ENCODE peak calls at places on chromosome 22, in nine cellular contexts. E, R, Z, L, F, G, A, V and C are unnamed samples.

GRCh38 chr22:45731041-45731797 is 59.6 kb downstream of the ATXN10 start:
- DNase-seq in Z (no peak), E (peak), R (no peak), F (no peak), L (no peak), A (no peak), V (no peak), G (no peak), C (peak)

GRCh38 chr22:35739076-35739475 is 21.4 kb downstream of the APOL5 start:
- DNase-seq in E (no peak), R (no peak), G (no peak), V (no peak), A (no peak), F (no peak), Z (no peak), L (no peak), C (no peak)

GRCh38 chr22:19525116-19525660 is 978 bp upstream of the CLDN5 start:
- DNase-seq in G (no peak), Z (no peak), A (peak), R (no peak), V (no peak), F (no peak), L (no peak), E (no peak), C (no peak)

GRCh38 chr22:37930270-37930951 is 23.0 kb downstream of the C22orf23 start:
- DNase-seq in F (no peak), V (peak), Z (peak), R (no peak), E (no peak), A (no peak), G (no peak), L (no peak), C (no peak)

GRCh38 chr22:31230871-31231621 is 18.9 kb downstream of the LIMK2 start:
- DNase-seq in Z (peak), L (peak), A (no peak), F (peak), R (no peak), V (peak), G (peak), E (no peak), C (peak)

GRCh38 chr22:37632174-37633081 is 7.0 kb upstream of the SH3BP1 start:
- DNase-seq in L (no peak), F (no peak), A (no peak), R (no peak), G (peak), Z (no peak), E (no peak), V (no peak), C (no peak)

GRCh38 chr22:32245042-32245441 is 10.1 kb downstream of the SLC5A4 start:
- DNase-seq in L (no peak), V (no peak), F (no peak), A (no peak), R (no peak), Z (no peak), E (no peak), G (no peak), C (no peak)

GRCh38 chr22:23684051-23684450 is 6.8 kb upstream of the RGL4 start:
- DNase-seq in V (no peak), L (no peak), Z (no peak), R (no peak), E (no peak), G (no peak), F (no peak), A (peak), C (no peak)

GRCh38 chr22:33325232-33326004 is 267.2 kb upstream of the SYN3 start:
- DNase-seq in R (no peak), A (no peak), E (no peak), V (no peak), G (peak), Z (no peak), F (no peak), L (no peak), C (no peak)

GRCh38 chr22:24176040-24176439 is 5.2 kb upstream of the SUSD2 start:
- DNase-seq in A (no peak), G (no peak), R (no peak), F (no peak), E (no peak), V (no peak), Z (no peak), L (no peak), C (no peak)

GRCh38 chr22:48242461-48242864 is 1480.0 kb downstream of the TBC1D22A start:
- DNase-seq in V (no peak), A (no peak), E (no peak), Z (no peak), L (no peak), G (no peak), R (no peak), F (no peak), C (no peak)

GRCh38 chr22:21643533-21644357 is 1.6 kb downstream of the SDF2L1 start:
- DNase-seq in Z (no peak), G (no peak), V (no peak), E (no peak), L (no peak), F (no peak), R (no peak), A (no peak), C (no peak)

GRCh38 chr22:43346521-43346929 is 3.4 kb upstream of the SCUBE1 start:
- DNase-seq in L (no peak), V (no peak), F (peak), A (peak), Z (peak), G (peak), R (peak), E (peak), C (peak)

GRCh38 chr22:48554893-48555552 is 1272.7 kb downstream of the BRD1 start:
- DNase-seq in E (no peak), G (no peak), R (no peak), L (no peak), Z (no peak), F (peak), V (no peak), A (no peak), C (no peak)

GRCh38 chr22:27765706-27766291 is 35.8 kb downstream of the MN1 start:
- DNase-seq in L (no peak), G (no peak), V (no peak), F (no peak), R (no peak), Z (no peak), E (no peak), A (no peak), C (no peak)

GRCh38 chr22:43506487-43506886 is 94.7 kb downstream of the MPPED1 start:
- DNase-seq in F (no peak), V (no peak), E (no peak), A (peak), Z (no peak), G (no peak), R (no peak), L (no peak), C (no peak)